ENCODE peak calls at places on chromosomes 6 and 20, in five cellular contexts. A is PC-3, M is SK-N-SH, X is OCI-LY7, D is hepatocyte. W is an unnamed sample. For H3K9me2, the result is how much of the 10 kb centered on the place peaks cover.

GRCh38 chr6:169800668-169801395 is 49.4 kb downstream of the ERMARD start:
- DNase-seq in A (peak), M (no peak), X (no peak), D (peak), W (no peak)

GRCh38 chr20:52103469-52103910 is 88.1 kb downstream of the ZFP64 start:
- DNase-seq in A (no peak), M (no peak), X (no peak), D (no peak), W (no peak)

GRCh38 chr20:46371656-46372055 is 34.8 kb downstream of the ELMO2 start:
- DNase-seq in A (no peak), M (no peak), X (no peak), D (no peak), W (no peak)

GRCh38 chr20:3323398-3323797 is 84.1 kb downstream of the DNAAF9 start:
- DNase-seq in A (peak), M (no peak), X (no peak), D (no peak), W (no peak)

GRCh38 chr6:155224031-155224451 is 39.8 kb upstream of the CLDN20 start:
- DNase-seq in A (peak), M (no peak), X (no peak), D (peak), W (no peak)

GRCh38 chr6:163745566-163746400 is 331.3 kb downstream of the QKI start:
- DNase-seq in A (peak), M (no peak), X (no peak), D (peak), W (no peak)

GRCh38 chr6:131916847-131917246 is 34.3 kb downstream of the CCN2 start:
- DNase-seq in A (no peak), M (no peak), X (no peak), D (no peak), W (no peak)

GRCh38 chr6:90027004-90027403 is 132.7 kb downstream of the GJA10 start:
- DNase-seq in A (no peak), M (no peak), X (no peak), D (no peak), W (no peak)

GRCh38 chr6:76862966-76863365 is 600.3 kb downstream of the HTR1B start:
- DNase-seq in A (no peak), M (no peak), X (no peak), D (no peak), W (no peak)

GRCh38 chr6:6395581-6396197 is 75.2 kb upstream of the F13A1 start:
- DNase-seq in A (no peak), M (no peak), X (no peak), D (no peak), W (no peak)

GRCh38 chr20:50369225-50370035 is 140.8 kb upstream of the PTPN1 start:
- DNase-seq in A (no peak), M (no peak), X (no peak), D (peak), W (no peak)

GRCh38 chr20:47535088-47535487 is 33.4 kb downstream of the NCOA3 start:
- DNase-seq in A (no peak), M (no peak), X (peak), D (no peak), W (no peak)

DNA sequence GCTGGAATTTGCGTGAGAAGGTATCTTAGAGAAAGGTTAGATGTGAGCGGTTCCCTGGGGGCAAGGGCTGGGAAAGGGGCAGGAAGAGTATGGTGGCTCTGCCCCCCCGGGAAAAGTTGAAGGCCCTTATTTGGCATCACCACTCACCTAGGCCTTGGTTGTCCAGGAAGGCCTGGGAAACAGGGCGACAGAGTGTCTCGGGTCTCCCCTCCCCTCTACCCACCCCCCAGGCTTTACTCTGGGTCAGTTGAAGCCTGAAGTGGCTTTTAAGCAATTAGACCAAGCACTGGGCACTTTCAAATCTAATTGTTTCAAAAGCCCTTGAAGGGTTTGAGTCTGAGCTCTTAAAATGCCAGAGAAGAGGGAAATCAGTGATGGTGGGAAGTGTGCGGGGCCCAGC is 30.2 kb upstream of the FOXP4 start:
- DNase-seq in A (no peak), M (no peak), X (no peak), D (no peak), W (no peak)
- H3K9me2 ChIP-seq in A (under half), M (under half), X (under half), D (under half), W (under half)

DNA sequence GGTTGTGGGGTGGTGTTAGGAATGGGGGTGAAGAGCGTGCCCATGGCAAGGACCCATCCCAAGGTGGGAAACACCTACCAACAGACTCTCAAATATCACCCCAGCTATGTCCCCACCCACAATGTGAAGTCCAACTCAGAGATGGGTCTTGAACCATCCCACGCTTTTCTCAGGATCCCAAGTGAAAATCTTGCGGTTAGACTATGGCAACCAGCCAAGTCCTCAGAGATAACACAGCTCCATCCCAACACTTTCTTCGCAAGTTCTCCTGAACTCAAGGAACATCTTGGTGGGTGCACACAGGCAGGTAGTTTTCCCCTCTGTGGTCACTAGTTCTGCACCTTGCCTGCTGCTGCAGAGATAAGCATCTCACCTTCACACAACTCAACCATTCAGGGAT is 116.0 kb downstream of the CDC5L start:
- DNase-seq in A (no peak), M (no peak), X (no peak), D (no peak), W (no peak)
- H3K9me2 ChIP-seq in A (under half), M (under half), X (under half), D (under half), W (under half)

GRCh38 chr6:127366281-127367022 is 23.0 kb upstream of the ECHDC1 start:
- DNase-seq in A (peak), M (no peak), X (no peak), D (no peak), W (no peak)

GRCh38 chr6:127365874-127366273 is 22.5 kb upstream of the ECHDC1 start:
- DNase-seq in A (no peak), M (no peak), X (no peak), D (no peak), W (no peak)

GRCh38 chr6:127367023-127367375 is 23.6 kb upstream of the ECHDC1 start:
- DNase-seq in A (peak), M (no peak), X (no peak), D (no peak), W (no peak)
- H3K9me2 ChIP-seq in A (under half), M (under half), X (under half), D (under half), W (under half)

GRCh38 chr6:33425668-33426577 is 6.1 kb downstream of the SYNGAP1 start:
- DNase-seq in A (peak), M (peak), X (peak), D (peak), W (peak)
- H3K9me2 ChIP-seq in A (under half), M (under half), X (under half), D (under half), W (under half)

GRCh38 chr6:64439274-64439673 is 803.7 kb downstream of the PHF3 start:
- DNase-seq in A (no peak), M (no peak), X (no peak), D (no peak), W (no peak)
- H3K9me2 ChIP-seq in A (under half), M (under half), X (under half), D (under half), W (under half)

DNA sequence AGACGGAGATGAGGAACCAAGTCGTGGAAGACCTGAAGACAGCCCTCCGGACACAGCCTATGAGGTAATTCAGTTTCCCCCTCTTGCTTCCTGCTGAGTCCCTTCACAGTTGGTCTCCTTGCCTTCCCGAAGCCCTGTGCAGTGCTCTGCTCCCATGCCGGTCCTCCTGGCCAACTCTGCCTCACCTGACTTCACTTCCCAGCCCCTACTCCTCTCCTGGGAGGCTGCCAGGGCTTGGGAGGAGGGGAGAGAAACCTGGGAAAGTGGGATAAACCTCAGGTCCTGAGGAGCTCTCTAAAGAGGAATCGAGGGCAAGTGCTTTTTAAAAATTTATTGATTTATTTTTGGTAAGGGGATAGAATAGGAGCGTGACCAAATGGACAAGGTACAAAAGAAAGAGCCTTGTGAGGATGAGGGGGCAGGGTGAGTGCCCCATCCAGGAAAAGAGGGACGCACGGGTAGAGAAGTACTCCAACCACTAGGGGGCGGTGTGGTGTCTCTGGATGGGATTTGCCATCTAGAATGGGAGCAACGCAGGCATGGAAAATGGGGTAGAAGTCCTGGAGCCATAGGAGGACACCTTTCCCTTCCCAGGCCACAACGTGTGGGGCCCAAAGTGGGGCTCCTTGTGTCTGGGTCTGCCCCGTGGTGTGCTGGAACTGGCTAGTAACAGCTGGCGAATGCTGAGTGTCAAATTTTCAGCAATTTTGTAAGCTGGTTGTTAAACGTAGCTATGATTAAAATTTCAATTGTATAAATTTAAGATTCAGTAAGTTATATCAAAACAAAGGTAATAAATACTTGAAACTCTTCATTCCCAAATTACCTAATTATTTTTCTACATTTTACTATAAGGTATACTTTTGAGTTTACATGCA is 69.0 kb downstream of the MOCS1 start:
- DNase-seq in A (peak), M (peak), X (peak), D (peak), W (peak)
- H3K9me2 ChIP-seq in A (under half), M (under half), X (under half), D (under half), W (under half)

GRCh38 chr6:37814374-37814773 is 5.2 kb upstream of the ZFAND3 start:
- DNase-seq in A (no peak), M (no peak), X (no peak), D (no peak), W (no peak)
- H3K9me2 ChIP-seq in A (under half), M (under half), X (under half), D (under half), W (under half)

DNA sequence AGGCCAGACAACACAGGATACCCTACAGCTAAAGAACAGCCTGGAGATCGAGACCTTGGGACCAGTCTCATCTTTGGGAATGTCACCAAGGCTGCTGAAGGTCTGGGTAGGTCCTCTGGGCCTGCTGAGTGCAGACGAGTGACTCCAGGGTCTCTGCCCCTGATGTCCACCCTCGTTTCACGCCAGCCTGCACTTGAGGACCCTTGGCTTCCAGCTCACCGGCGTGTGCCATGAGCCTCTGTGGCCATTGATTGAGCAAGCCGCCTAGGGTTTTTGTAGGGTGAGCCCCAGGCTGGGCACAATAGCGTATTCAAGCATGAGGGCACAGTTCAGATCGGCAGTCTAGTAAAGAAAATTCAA is 4.3 kb downstream of the BPHL start:
- DNase-seq in A (no peak), M (no peak), X (no peak), D (no peak), W (no peak)
- H3K9me2 ChIP-seq in A (under half), M (under half), X (under half), D (under half), W (under half)